ENCODE peak calls at places on chromosomes 4 and X, in nine cellular contexts. I is fibroblast of pulmonary artery, T is OCI-LY7, V is heart right ventricle, J is epithelial cell of esophagus, D is lung, X is fibroblast of mammary gland, U is lower lobe of right lung, M is choroid plexus epithelial cell. C is an unnamed sample.

GRCh38 chrX:39730671-39731389 is 366.9 kb downstream of the BCOR start:
- DNase-seq in I (peak; percentile 83), T (peak; percentile 65), V (peak; percentile 59), J (peak; percentile 47), D (peak; percentile 48), X (peak; percentile 87), U (peak; percentile 55), M (peak; percentile 75), C (peak; percentile 27)

GRCh38 chr4:136680761-136681160 is 851.5 kb downstream of the PCDH18 start:
- DNase-seq in I (no peak), T (no peak), V (no peak), J (no peak), D (no peak), X (no peak), U (no peak), M (no peak), C (no peak)

GRCh38 chrX:17654116-17654515 is 83.2 kb upstream of the SCML1 start:
- DNase-seq in I (no peak), T (no peak), V (no peak), J (no peak), D (no peak), X (no peak), U (no peak), M (no peak), C (no peak)

GRCh38 chr4:121726642-121727268 is 30.0 kb upstream of the ANXA5 start:
- DNase-seq in I (peak; percentile 86), T (peak; percentile 55), V (no peak), J (peak; percentile 74), D (no peak), X (peak; percentile 82), U (no peak), M (peak; percentile 89), C (peak; percentile 78)

GRCh38 chr4:28926156-28926555 is 1794.0 kb upstream of the PCDH7 start:
- DNase-seq in I (no peak), T (no peak), V (no peak), J (no peak), D (no peak), X (no peak), U (no peak), M (no peak), C (no peak)

GRCh38 chrX:45758738-45759397 is 558.2 kb upstream of the DIPK2B start:
- DNase-seq in I (no peak), T (no peak), V (no peak), J (peak; percentile 57), D (no peak), X (peak; percentile 66), U (no peak), M (peak; percentile 40), C (peak; percentile 62)

GRCh38 chr4:148717988-148718387 is 275.8 kb upstream of the NR3C2 start:
- DNase-seq in I (no peak), T (no peak), V (no peak), J (no peak), D (no peak), X (no peak), U (no peak), M (no peak), C (no peak)

GRCh38 chr4:188161167-188161566 is 21.9 kb downstream of the TRIML1 start:
- DNase-seq in I (no peak), T (no peak), V (no peak), J (no peak), D (no peak), X (no peak), U (no peak), M (no peak), C (no peak)

GRCh38 chr4:7691992-7692391 is 247.7 kb downstream of the AFAP1 start:
- DNase-seq in I (peak; percentile 13), T (no peak), V (no peak), J (no peak), D (no peak), X (peak; percentile 25), U (peak; percentile 47), M (peak; percentile 26), C (no peak)

GRCh38 chr4:40840255-40840984 is 90.7 kb downstream of the NSUN7 start:
- DNase-seq in I (no peak), T (no peak), V (no peak), J (no peak), D (no peak), X (no peak), U (no peak), M (no peak), C (no peak)

GRCh38 chrX:960821-961220 is 251.6 kb downstream of the CRLF2 start:
- DNase-seq in I (no peak), T (no peak), V (no peak), J (no peak), D (peak; percentile 15), X (no peak), U (no peak), M (no peak), C (no peak)

GRCh38 chr4:54433686-54434085 is 204.6 kb downstream of the PDGFRA start:
- DNase-seq in I (peak; percentile 60), T (no peak), V (no peak), J (peak; percentile 40), D (no peak), X (peak; percentile 64), U (no peak), M (peak; percentile 71), C (peak; percentile 10)

GRCh38 chr4:142380052-142380598 is 466.0 kb downstream of the INPP4B start:
- DNase-seq in I (no peak), T (no peak), V (no peak), J (peak; percentile 70), D (no peak), X (no peak), U (no peak), M (no peak), C (peak; percentile 68)

GRCh38 chr4:83219344-83219990 is 65.1 kb downstream of the COQ2 start:
- DNase-seq in I (no peak), T (peak; percentile 94), V (no peak), J (peak; percentile 84), D (no peak), X (peak; percentile 15), U (peak; percentile 57), M (no peak), C (peak; percentile 79)

GRCh38 chr4:6280365-6280996 is 10.8 kb downstream of the WFS1 start:
- DNase-seq in I (no peak), T (no peak), V (no peak), J (peak; percentile 81), D (no peak), X (no peak), U (no peak), M (no peak), C (peak; percentile 58)

GRCh38 chr4:6277935-6278800 is 8.5 kb downstream of the WFS1 start:
- DNase-seq in I (no peak), T (no peak), V (no peak), J (no peak), D (no peak), X (no peak), U (no peak), M (no peak), C (no peak)

GRCh38 chr4:6277139-6277802 is 7.6 kb downstream of the WFS1 start:
- DNase-seq in I (no peak), T (no peak), V (peak; percentile 59), J (no peak), D (no peak), X (no peak), U (no peak), M (no peak), C (no peak)

GRCh38 chr4:6279582-6280289 is 10.1 kb downstream of the WFS1 start:
- DNase-seq in I (no peak), T (no peak), V (no peak), J (no peak), D (no peak), X (no peak), U (no peak), M (no peak), C (no peak)

DNA sequence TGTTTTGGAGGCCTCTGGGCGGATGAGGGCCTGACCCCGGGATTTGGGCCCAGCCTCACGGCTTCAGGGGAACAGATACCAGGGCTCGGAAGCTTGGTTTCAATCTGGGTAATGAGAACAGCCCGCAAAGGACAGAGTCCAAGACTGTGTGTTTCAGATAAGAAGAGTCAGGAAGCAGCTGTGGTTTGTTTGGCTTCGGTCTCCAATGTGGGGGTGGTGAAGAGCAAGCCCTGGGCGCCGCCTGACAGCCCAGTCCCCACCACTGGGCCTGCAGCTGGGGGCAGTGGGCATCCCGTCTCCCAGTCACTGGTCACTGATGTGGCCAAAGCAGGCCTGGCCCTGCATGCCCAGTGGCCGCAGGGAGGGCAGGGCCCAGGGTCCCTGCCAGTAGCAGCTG is 9.1 kb downstream of the WFS1 start:
- DNase-seq in I (peak; percentile 62), T (no peak), V (peak; percentile 54), J (no peak), D (peak; percentile 46), X (peak; percentile 8), U (no peak), M (peak; percentile 70), C (no peak)
- H3K4me3 ChIP-seq in I (no peak overlapping the region), T (no peak overlapping the region), V (no peak overlapping the region), J (no peak overlapping the region), D (no peak overlapping the region), X (no peak overlapping the region), U (no peak overlapping the region), M (no peak overlapping the region), C (no peak overlapping the region)

GRCh38 chr4:182807841-182808548 is 109.2 kb downstream of the DCTD start:
- DNase-seq in I (no peak), T (no peak), V (no peak), J (no peak), D (no peak), X (no peak), U (no peak), M (no peak), C (no peak)

GRCh38 chr4:182807346-182807745 is 109.8 kb downstream of the DCTD start:
- DNase-seq in I (no peak), T (no peak), V (no peak), J (no peak), D (no peak), X (no peak), U (no peak), M (no peak), C (no peak)

GRCh38 chr4:182806259-182807252 is 110.6 kb downstream of the DCTD start:
- DNase-seq in I (peak; percentile 70), T (peak; percentile 37), V (peak; percentile 80), J (peak; percentile 60), D (peak; percentile 78), X (peak; percentile 51), U (peak; percentile 84), M (peak; percentile 74), C (peak; percentile 14)

GRCh38 chr4:182804131-182804530 is 113.1 kb downstream of the DCTD start:
- DNase-seq in I (no peak), T (no peak), V (no peak), J (no peak), D (no peak), X (no peak), U (no peak), M (no peak), C (no peak)

GRCh38 chr4:182805606-182806149 is 111.5 kb downstream of the DCTD start:
- DNase-seq in I (no peak), T (no peak), V (no peak), J (no peak), D (no peak), X (no peak), U (no peak), M (no peak), C (no peak)
- H3K4me3 ChIP-seq in I (no peak overlapping the region), T (no peak overlapping the region), V (no peak overlapping the region), J (no peak overlapping the region), D (no peak overlapping the region), X (peak overlapping the region; percentile 45), U (no peak overlapping the region), M (no peak overlapping the region), C (no peak overlapping the region)

GRCh38 chr4:62711575-62711974 is 1511.4 kb downstream of the ADGRL3 start:
- DNase-seq in I (no peak), T (no peak), V (no peak), J (no peak), D (no peak), X (no peak), U (no peak), M (no peak), C (no peak)
- H3K4me3 ChIP-seq in I (no peak overlapping the region), T (no peak overlapping the region), V (no peak overlapping the region), J (no peak overlapping the region), D (no peak overlapping the region), X (no peak overlapping the region), U (no peak overlapping the region), M (no peak overlapping the region), C (no peak overlapping the region)

GRCh38 chr4:114279066-114279465 is 299.6 kb upstream of the ARSJ start:
- DNase-seq in I (no peak), T (no peak), V (no peak), J (no peak), D (no peak), X (no peak), U (no peak), M (no peak), C (no peak)
- H3K4me3 ChIP-seq in I (no peak overlapping the region), T (no peak overlapping the region), V (no peak overlapping the region), J (no peak overlapping the region), D (no peak overlapping the region), X (no peak overlapping the region), U (no peak overlapping the region), M (no peak overlapping the region), C (no peak overlapping the region)